ENCODE peak calls at places on chromosomes 3 and 15, in ten cellular contexts. One of them, this sample, is unnamed.
A peak's percentile ranks its signal among the peaks of the same experiment; 100 is the strongest.

GRCh38 chr3:52554026-52554755 is 17.8 kb downstream of the UQCC5 start:
- DNase-seq in CD8-positive, alpha-beta T cell: no peak
- DNase-seq in transverse colon: no peak
- DNase-seq in Panc1: no peak
- DNase-seq in AG09309: no peak
- DNase-seq in astrocyte of the spinal cord: no peak
- DNase-seq in neural progenitor cell: no peak
- DNase-seq in breast epithelium: no peak
- DNase-seq in RWPE2: no peak
- DNase-seq in NB4: no peak
- DNase-seq in this sample: no peak

GRCh38 chr15:65952425-65953053 is 83.2 kb downstream of the RAB11A start:
- DNase-seq in CD8-positive, alpha-beta T cell: no peak
- DNase-seq in transverse colon: no peak
- DNase-seq in Panc1: no peak
- DNase-seq in AG09309: peak; percentile 7
- DNase-seq in astrocyte of the spinal cord: peak; percentile 68
- DNase-seq in neural progenitor cell: peak; percentile 86
- DNase-seq in breast epithelium: no peak
- DNase-seq in RWPE2: no peak
- DNase-seq in NB4: peak; percentile 46
- DNase-seq in this sample: peak; percentile 68

GRCh38 chr15:38699633-38700230 is 135.1 kb upstream of the RASGRP1 start:
- DNase-seq in CD8-positive, alpha-beta T cell: peak; percentile 71
- DNase-seq in transverse colon: peak; percentile 76
- DNase-seq in Panc1: no peak
- DNase-seq in AG09309: no peak
- DNase-seq in astrocyte of the spinal cord: peak; percentile 58
- DNase-seq in neural progenitor cell: peak; percentile 76
- DNase-seq in breast epithelium: peak; percentile 57
- DNase-seq in RWPE2: no peak
- DNase-seq in NB4: peak; percentile 76
- DNase-seq in this sample: peak; percentile 73

GRCh38 chr3:105686324-105686897 is 182.4 kb downstream of the CBLB start:
- DNase-seq in CD8-positive, alpha-beta T cell: no peak
- DNase-seq in transverse colon: no peak
- DNase-seq in Panc1: no peak
- DNase-seq in AG09309: peak; percentile 14
- DNase-seq in astrocyte of the spinal cord: peak; percentile 50
- DNase-seq in neural progenitor cell: peak; percentile 5
- DNase-seq in breast epithelium: no peak
- DNase-seq in RWPE2: no peak
- DNase-seq in NB4: peak; percentile 20
- DNase-seq in this sample: peak; percentile 65

GRCh38 chr15:96037584-96037983 is 292.9 kb upstream of the NR2F2 start:
- DNase-seq in CD8-positive, alpha-beta T cell: no peak
- DNase-seq in transverse colon: no peak
- DNase-seq in Panc1: no peak
- DNase-seq in AG09309: peak; percentile 18
- DNase-seq in astrocyte of the spinal cord: peak; percentile 37
- DNase-seq in neural progenitor cell: no peak
- DNase-seq in breast epithelium: no peak
- DNase-seq in RWPE2: no peak
- DNase-seq in NB4: peak; percentile 89
- DNase-seq in this sample: no peak

GRCh38 chr3:127607675-127608361 is 9.6 kb downstream of the MCM2 start:
- DNase-seq in CD8-positive, alpha-beta T cell: no peak
- DNase-seq in transverse colon: no peak
- DNase-seq in Panc1: no peak
- DNase-seq in AG09309: no peak
- DNase-seq in astrocyte of the spinal cord: no peak
- DNase-seq in neural progenitor cell: no peak
- DNase-seq in breast epithelium: no peak
- DNase-seq in RWPE2: no peak
- DNase-seq in NB4: no peak
- DNase-seq in this sample: no peak

GRCh38 chr3:150268426-150269321 is 139.4 kb upstream of the TSC22D2 start:
- DNase-seq in CD8-positive, alpha-beta T cell: no peak
- DNase-seq in transverse colon: no peak
- DNase-seq in Panc1: peak; percentile 81
- DNase-seq in AG09309: no peak
- DNase-seq in astrocyte of the spinal cord: no peak
- DNase-seq in neural progenitor cell: no peak
- DNase-seq in breast epithelium: no peak
- DNase-seq in RWPE2: no peak
- DNase-seq in NB4: no peak
- DNase-seq in this sample: no peak

GRCh38 chr15:56786966-56787365 is 53.7 kb upstream of the ZNF280D start:
- DNase-seq in CD8-positive, alpha-beta T cell: no peak
- DNase-seq in transverse colon: no peak
- DNase-seq in Panc1: no peak
- DNase-seq in AG09309: no peak
- DNase-seq in astrocyte of the spinal cord: no peak
- DNase-seq in neural progenitor cell: no peak
- DNase-seq in breast epithelium: no peak
- DNase-seq in RWPE2: no peak
- DNase-seq in NB4: no peak
- DNase-seq in this sample: no peak

GRCh38 chr15:51051776-51052175 is 42.9 kb downstream of the TNFAIP8L3 start:
- DNase-seq in CD8-positive, alpha-beta T cell: no peak
- DNase-seq in transverse colon: peak; percentile 19
- DNase-seq in Panc1: no peak
- DNase-seq in AG09309: no peak
- DNase-seq in astrocyte of the spinal cord: peak; percentile 16
- DNase-seq in neural progenitor cell: no peak
- DNase-seq in breast epithelium: peak; percentile 77
- DNase-seq in RWPE2: no peak
- DNase-seq in NB4: no peak
- DNase-seq in this sample: peak; percentile 75

GRCh38 chr15:71294636-71295241 is 179.5 kb downstream of the THSD4 start:
- DNase-seq in CD8-positive, alpha-beta T cell: no peak
- DNase-seq in transverse colon: peak; percentile 88
- DNase-seq in Panc1: no peak
- DNase-seq in AG09309: peak; percentile 88
- DNase-seq in astrocyte of the spinal cord: peak; percentile 94
- DNase-seq in neural progenitor cell: no peak
- DNase-seq in breast epithelium: no peak
- DNase-seq in RWPE2: peak; percentile 99
- DNase-seq in NB4: no peak
- DNase-seq in this sample: peak; percentile 56

GRCh38 chr15:32682569-32682968 is 35.2 kb upstream of the GREM1 start:
- DNase-seq in CD8-positive, alpha-beta T cell: no peak
- DNase-seq in transverse colon: no peak
- DNase-seq in Panc1: no peak
- DNase-seq in AG09309: peak; percentile 93
- DNase-seq in astrocyte of the spinal cord: peak; percentile 84
- DNase-seq in neural progenitor cell: no peak
- DNase-seq in breast epithelium: no peak
- DNase-seq in RWPE2: peak; percentile 84
- DNase-seq in NB4: no peak
- DNase-seq in this sample: peak; percentile 98

GRCh38 chr3:48435223-48435595 is 4.7 kb downstream of the CCDC51 start:
- DNase-seq in CD8-positive, alpha-beta T cell: no peak
- DNase-seq in transverse colon: no peak
- DNase-seq in Panc1: no peak
- DNase-seq in AG09309: no peak
- DNase-seq in astrocyte of the spinal cord: no peak
- DNase-seq in neural progenitor cell: no peak
- DNase-seq in breast epithelium: no peak
- DNase-seq in RWPE2: no peak
- DNase-seq in NB4: no peak
- DNase-seq in this sample: no peak

GRCh38 chr3:4734454-4734853 is 241.3 kb downstream of the ITPR1 start:
- DNase-seq in CD8-positive, alpha-beta T cell: no peak
- DNase-seq in transverse colon: no peak
- DNase-seq in Panc1: no peak
- DNase-seq in AG09309: no peak
- DNase-seq in astrocyte of the spinal cord: no peak
- DNase-seq in neural progenitor cell: no peak
- DNase-seq in breast epithelium: no peak
- DNase-seq in RWPE2: no peak
- DNase-seq in NB4: no peak
- DNase-seq in this sample: no peak

GRCh38 chr3:189727898-189728297 is 96.7 kb downstream of the TP63 start:
- DNase-seq in CD8-positive, alpha-beta T cell: no peak
- DNase-seq in transverse colon: no peak
- DNase-seq in Panc1: no peak
- DNase-seq in AG09309: peak; percentile 66
- DNase-seq in astrocyte of the spinal cord: peak; percentile 32
- DNase-seq in neural progenitor cell: no peak
- DNase-seq in breast epithelium: no peak
- DNase-seq in RWPE2: no peak
- DNase-seq in NB4: no peak
- DNase-seq in this sample: peak; percentile 55

GRCh38 chr3:59607628-59608027 is 557.8 kb upstream of the CFAP20DC start:
- DNase-seq in CD8-positive, alpha-beta T cell: no peak
- DNase-seq in transverse colon: no peak
- DNase-seq in Panc1: no peak
- DNase-seq in AG09309: no peak
- DNase-seq in astrocyte of the spinal cord: no peak
- DNase-seq in neural progenitor cell: no peak
- DNase-seq in breast epithelium: no peak
- DNase-seq in RWPE2: no peak
- DNase-seq in NB4: no peak
- DNase-seq in this sample: peak; percentile 20

GRCh38 chr3:126751611-126752302 is 47.7 kb downstream of the CHCHD6 start:
- DNase-seq in CD8-positive, alpha-beta T cell: no peak
- DNase-seq in transverse colon: no peak
- DNase-seq in Panc1: no peak
- DNase-seq in AG09309: no peak
- DNase-seq in astrocyte of the spinal cord: no peak
- DNase-seq in neural progenitor cell: no peak
- DNase-seq in breast epithelium: no peak
- DNase-seq in RWPE2: no peak
- DNase-seq in NB4: no peak
- DNase-seq in this sample: no peak

GRCh38 chr3:165210132-165210531 is 13.9 kb upstream of the SLITRK3 start:
- DNase-seq in CD8-positive, alpha-beta T cell: no peak
- DNase-seq in transverse colon: no peak
- DNase-seq in Panc1: no peak
- DNase-seq in AG09309: no peak
- DNase-seq in astrocyte of the spinal cord: no peak
- DNase-seq in neural progenitor cell: no peak
- DNase-seq in breast epithelium: no peak
- DNase-seq in RWPE2: no peak
- DNase-seq in NB4: no peak
- DNase-seq in this sample: no peak
- TF ChIP-seq CTCF in CD8-positive, alpha-beta T cell: no peak
- TF ChIP-seq CTCF in transverse colon: no peak
- TF ChIP-seq CTCF in Panc1: peak; percentile 36
- TF ChIP-seq CTCF in AG09309: peak; percentile 12
- TF ChIP-seq CTCF in astrocyte of the spinal cord: peak; percentile 53
- TF ChIP-seq CTCF in neural progenitor cell: peak; percentile 53
- TF ChIP-seq CTCF in breast epithelium: no peak
- TF ChIP-seq CTCF in RWPE2: peak; percentile 33
- TF ChIP-seq CTCF in NB4: no peak
- TF ChIP-seq CTCF in this sample: peak; percentile 15

GRCh38 chr15:94348084-94348483 is 116.7 kb downstream of the MCTP2 start:
- DNase-seq in CD8-positive, alpha-beta T cell: no peak
- DNase-seq in transverse colon: no peak
- DNase-seq in Panc1: no peak
- DNase-seq in AG09309: no peak
- DNase-seq in astrocyte of the spinal cord: no peak
- DNase-seq in neural progenitor cell: no peak
- DNase-seq in breast epithelium: no peak
- DNase-seq in RWPE2: no peak
- DNase-seq in NB4: no peak
- DNase-seq in this sample: no peak

GRCh38 chr15:94351121-94351520 is 119.8 kb downstream of the MCTP2 start:
- DNase-seq in CD8-positive, alpha-beta T cell: no peak
- DNase-seq in transverse colon: no peak
- DNase-seq in Panc1: no peak
- DNase-seq in AG09309: no peak
- DNase-seq in astrocyte of the spinal cord: no peak
- DNase-seq in neural progenitor cell: no peak
- DNase-seq in breast epithelium: no peak
- DNase-seq in RWPE2: no peak
- DNase-seq in NB4: no peak
- DNase-seq in this sample: no peak

DNA sequence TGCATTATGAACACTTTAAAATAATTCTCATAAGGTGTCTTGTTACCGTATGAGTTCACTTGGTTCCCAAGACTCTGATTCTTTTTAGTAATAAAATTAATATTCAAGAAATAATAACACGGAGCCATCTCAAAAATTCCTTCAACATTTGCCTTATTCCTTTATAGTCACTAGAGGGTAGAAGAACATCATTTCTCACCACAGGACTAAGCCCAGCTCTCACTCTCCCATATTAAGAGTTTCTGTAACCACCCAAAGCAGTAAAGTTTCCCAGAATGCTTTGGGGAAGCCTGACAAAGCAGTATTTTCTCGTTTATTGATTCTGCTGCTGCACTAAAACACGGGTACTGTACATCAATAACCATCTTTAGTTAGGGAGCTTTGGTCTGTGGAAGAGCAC is 114.9 kb downstream of the MCTP2 start:
- DNase-seq in CD8-positive, alpha-beta T cell: no peak
- DNase-seq in transverse colon: no peak
- DNase-seq in Panc1: no peak
- DNase-seq in AG09309: no peak
- DNase-seq in astrocyte of the spinal cord: no peak
- DNase-seq in neural progenitor cell: no peak
- DNase-seq in breast epithelium: no peak
- DNase-seq in RWPE2: no peak
- DNase-seq in NB4: no peak
- DNase-seq in this sample: peak; percentile 5
- TF ChIP-seq CTCF in CD8-positive, alpha-beta T cell: no peak
- TF ChIP-seq CTCF in transverse colon: no peak
- TF ChIP-seq CTCF in Panc1: peak; percentile 22
- TF ChIP-seq CTCF in AG09309: peak; percentile 11
- TF ChIP-seq CTCF in astrocyte of the spinal cord: peak; percentile 6
- TF ChIP-seq CTCF in neural progenitor cell: no peak
- TF ChIP-seq CTCF in breast epithelium: no peak
- TF ChIP-seq CTCF in RWPE2: peak; percentile 17
- TF ChIP-seq CTCF in NB4: no peak
- TF ChIP-seq CTCF in this sample: no peak

GRCh38 chr15:52528465-52529288 is at the start of gene MYO5A:
- DNase-seq in CD8-positive, alpha-beta T cell: peak; percentile 79
- DNase-seq in transverse colon: peak; percentile 73
- DNase-seq in Panc1: no peak
- DNase-seq in AG09309: peak; percentile 18
- DNase-seq in astrocyte of the spinal cord: peak; percentile 74
- DNase-seq in neural progenitor cell: peak; percentile 92
- DNase-seq in breast epithelium: peak; percentile 27
- DNase-seq in RWPE2: peak; percentile 80
- DNase-seq in NB4: peak; percentile 73
- DNase-seq in this sample: peak; percentile 68
- TF ChIP-seq CTCF in CD8-positive, alpha-beta T cell: no peak
- TF ChIP-seq CTCF in transverse colon: no peak
- TF ChIP-seq CTCF in Panc1: peak; percentile 64
- TF ChIP-seq CTCF in AG09309: no peak
- TF ChIP-seq CTCF in astrocyte of the spinal cord: no peak
- TF ChIP-seq CTCF in neural progenitor cell: no peak
- TF ChIP-seq CTCF in breast epithelium: no peak
- TF ChIP-seq CTCF in RWPE2: peak; percentile 72
- TF ChIP-seq CTCF in NB4: no peak
- TF ChIP-seq CTCF in this sample: no peak

DNA sequence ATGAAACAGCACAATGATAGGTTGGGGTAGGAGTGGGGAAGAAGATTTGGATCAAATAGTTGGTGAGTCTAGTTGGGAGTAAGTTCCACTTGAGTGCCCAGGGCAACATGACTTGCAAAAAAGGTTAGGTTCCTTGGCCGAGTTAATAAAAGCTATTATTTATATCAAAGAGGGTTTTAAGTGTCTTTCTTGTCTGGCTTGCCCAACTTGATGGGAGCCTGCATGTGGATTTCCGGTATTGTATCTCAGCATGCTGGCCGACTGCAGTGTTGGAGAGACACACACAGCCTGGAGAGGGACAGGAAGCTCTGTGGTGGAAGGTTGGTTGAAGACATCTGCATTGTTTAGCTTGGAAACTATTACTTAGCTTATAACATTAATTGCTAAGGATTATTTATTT is 449.5 kb upstream of the TBL1XR1 start:
- DNase-seq in CD8-positive, alpha-beta T cell: peak; percentile 38
- DNase-seq in transverse colon: peak; percentile 24
- DNase-seq in Panc1: no peak
- DNase-seq in AG09309: no peak
- DNase-seq in astrocyte of the spinal cord: no peak
- DNase-seq in neural progenitor cell: no peak
- DNase-seq in breast epithelium: no peak
- DNase-seq in RWPE2: no peak
- DNase-seq in NB4: peak; percentile 28
- DNase-seq in this sample: no peak
- TF ChIP-seq CTCF in CD8-positive, alpha-beta T cell: no peak
- TF ChIP-seq CTCF in transverse colon: no peak
- TF ChIP-seq CTCF in Panc1: no peak
- TF ChIP-seq CTCF in AG09309: no peak
- TF ChIP-seq CTCF in astrocyte of the spinal cord: no peak
- TF ChIP-seq CTCF in neural progenitor cell: no peak
- TF ChIP-seq CTCF in breast epithelium: no peak
- TF ChIP-seq CTCF in RWPE2: no peak
- TF ChIP-seq CTCF in NB4: no peak
- TF ChIP-seq CTCF in this sample: no peak

This sample was measured in cardiac fibroblast.